ENCODE peak calls at places on chromosomes 6 and 20, in five cellular contexts. T is HAP-1; X is CD4-positive, CD25-positive, alpha-beta regulatory T cell; M is brain microvascular endothelial cell; Z is Panc1. U is an unnamed sample. For H3K36me3, the result is how much of the 10 kb centered on the place peaks cover.

GRCh38 chr6:160737934-160738333 is 35.9 kb downstream of the PLG start:
- DNase-seq in X (no peak), T (no peak), M (no peak), Z (no peak), U (no peak)

GRCh38 chr6:48736486-48737206 is 625.6 kb upstream of the PTCHD4 start:
- DNase-seq in M (peak), Z (no peak), X (no peak), T (no peak), U (peak)

GRCh38 chr20:19269737-19270325 is 57.4 kb downstream of the SLC24A3 start:
- DNase-seq in M (peak), T (no peak), Z (no peak), X (no peak), U (no peak)

GRCh38 chr6:34412643-34413214 is 13.1 kb downstream of the RPS10 start:
- DNase-seq in Z (no peak), M (no peak), X (no peak), T (no peak), U (peak)

GRCh38 chr20:1281279-1282057 is 15.4 kb downstream of the SNPH start:
- DNase-seq in M (no peak), Z (no peak), T (no peak), X (no peak), U (peak)

GRCh38 chr6:108945686-108946158 is 97.5 kb downstream of the ARMC2 start:
- DNase-seq in T (no peak), X (no peak), Z (no peak), M (peak), U (no peak)

GRCh38 chr6:25342784-25343183 is 63.6 kb downstream of the CARMIL1 start:
- DNase-seq in T (peak), X (no peak), M (peak), Z (no peak), U (no peak)

GRCh38 chr20:33796907-33797544 is 14.1 kb upstream of the CHMP4B start:
- DNase-seq in M (no peak), T (no peak), X (no peak), Z (peak), U (no peak)

GRCh38 chr20:2745060-2745910 is 52.7 kb downstream of the EBF4 start:
- DNase-seq in T (no peak), Z (no peak), X (no peak), M (no peak), U (no peak)

GRCh38 chr20:36183155-36183944 is 28.8 kb downstream of the EPB41L1 start:
- DNase-seq in X (no peak), M (no peak), T (no peak), Z (no peak), U (no peak)

GRCh38 chr6:12890171-12890790 is 173.7 kb downstream of the PHACTR1 start:
- DNase-seq in T (peak), M (no peak), Z (no peak), X (no peak), U (no peak)

GRCh38 chr6:5764401-5764955 is 242.2 kb downstream of the NRN1 start:
- DNase-seq in X (no peak), Z (no peak), T (no peak), M (peak), U (no peak)

GRCh38 chr6:105135056-105135455 is 44.8 kb downstream of the POPDC3 start:
- DNase-seq in M (peak), T (peak), Z (peak), X (no peak), U (peak)

GRCh38 chr20:49571553-49571835 is 3.6 kb upstream of the PTGIS start:
- DNase-seq in X (no peak), Z (no peak), T (no peak), M (no peak), U (no peak)

GRCh38 chr6:158596861-158597260 is 37.0 kb downstream of the TMEM181 start:
- DNase-seq in M (no peak), T (no peak), Z (no peak), X (no peak), U (no peak)

GRCh38 chr6:5979650-5980427 is 26.9 kb downstream of the NRN1 start:
- DNase-seq in T (no peak), X (no peak), M (no peak), Z (no peak), U (no peak)

GRCh38 chr20:62164879-62165761 is 17.7 kb upstream of the MTG2 start:
- DNase-seq in T (no peak), M (no peak), X (no peak), Z (no peak), U (no peak)
- H3K36me3 ChIP-seq in T (under half), M (under half), X (under half), Z (under half), U (half or more)

GRCh38 chr6:117483004-117483644 is 650 bp downstream of the DCBLD1 start:
- DNase-seq in X (no peak), M (no peak), Z (no peak), T (peak), U (peak)

GRCh38 chr6:117483645-117484016 is 1.2 kb downstream of the DCBLD1 start:
- DNase-seq in Z (no peak), X (no peak), M (no peak), T (peak), U (no peak)

GRCh38 chr6:117482240-117483003 is at the start of gene DCBLD1:
- DNase-seq in X (peak), M (peak), T (peak), Z (no peak), U (peak)

GRCh38 chr6:117485433-117485832 is 3.0 kb downstream of the DCBLD1 start:
- DNase-seq in X (no peak), Z (no peak), M (no peak), T (no peak), U (no peak)

DNA sequence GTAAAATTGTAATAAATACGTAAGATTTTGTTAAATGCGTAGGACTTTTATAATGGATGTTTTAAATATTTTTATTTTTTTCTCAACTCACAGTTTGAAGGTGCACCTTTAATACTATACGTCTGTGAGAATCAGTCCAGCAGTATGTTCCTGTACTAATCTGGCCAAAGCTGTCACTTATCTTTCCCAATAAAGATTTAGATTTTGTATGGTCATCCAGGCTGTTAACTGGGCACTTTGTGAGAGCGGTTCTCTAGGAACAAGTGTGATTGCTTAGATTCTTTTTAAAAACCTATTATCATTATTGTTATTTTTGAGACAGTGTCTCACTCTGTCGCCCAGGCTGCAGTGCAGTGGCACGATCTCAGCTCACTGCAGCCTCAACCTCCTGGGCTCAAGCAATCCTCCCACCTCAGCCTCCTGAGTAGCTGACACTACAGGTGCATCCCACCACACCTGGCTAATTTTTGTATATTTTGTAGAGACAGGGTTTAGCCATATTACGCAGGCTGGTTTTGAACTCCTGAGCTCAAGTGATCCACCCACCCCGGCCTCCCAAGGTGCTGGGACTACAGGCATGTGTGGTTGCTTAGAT is 1.7 kb downstream of the DCBLD1 start:
- DNase-seq in Z (no peak), X (no peak), T (no peak), M (no peak), U (no peak)
- H3K4me3 ChIP-seq in Z (peak), X (no peak), T (peak), M (peak), U (peak)

DNA sequence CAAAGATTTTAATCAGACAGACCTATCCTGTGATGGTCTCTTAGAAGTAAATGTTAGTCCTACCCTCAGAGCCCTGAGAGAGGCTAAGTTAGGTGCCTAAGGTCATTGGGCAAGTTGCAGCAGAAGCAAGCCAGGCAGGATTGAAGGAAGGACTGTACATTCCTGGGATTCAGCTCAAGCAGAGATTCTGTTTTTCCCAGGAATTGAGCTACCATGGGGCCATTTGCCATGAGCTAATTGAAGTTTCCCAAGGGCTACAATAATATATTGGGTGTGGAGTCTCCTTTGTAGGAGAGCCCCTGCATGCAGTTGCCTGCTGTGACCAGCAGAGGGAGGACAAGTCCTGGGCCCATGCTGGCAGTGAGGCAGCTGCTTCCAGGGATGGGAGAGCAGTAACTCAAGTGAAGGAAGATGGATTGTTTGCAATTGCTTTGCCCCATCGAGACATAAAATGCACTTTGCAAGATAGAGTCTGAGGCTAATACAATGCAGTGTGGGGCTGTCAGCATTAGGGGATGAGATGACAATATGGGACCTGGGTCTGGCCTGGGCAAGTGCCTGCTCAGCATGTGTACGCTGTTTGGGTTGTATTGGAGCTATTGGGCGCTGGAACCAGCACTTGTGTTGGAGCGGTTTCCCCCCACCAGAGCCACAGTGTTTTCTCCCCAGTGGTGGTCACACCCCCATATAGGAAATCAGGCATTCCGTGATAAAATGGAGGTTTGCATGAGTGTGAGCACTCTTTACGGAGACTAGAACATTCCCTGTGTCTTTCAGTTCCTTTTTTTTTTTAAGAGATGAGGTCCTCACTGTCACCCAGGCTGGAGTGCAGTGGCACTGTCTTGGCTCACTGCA is 27.9 kb downstream of the DNMT3B start:
- DNase-seq in X (peak), Z (peak), T (peak), M (peak), U (peak)
- H3K36me3 ChIP-seq in X (under half), Z (under half), T (under half), M (under half), U (under half)

GRCh38 chr20:38034108-38034649 is 633 bp downstream of the RPRD1B start:
- DNase-seq in X (no peak), T (no peak), M (no peak), Z (no peak), U (peak)
- H3K4me3 ChIP-seq in X (peak), T (peak), M (peak), Z (peak), U (peak)

GRCh38 chr20:41480054-41480770 is 113.6 kb upstream of the EMILIN3 start:
- DNase-seq in Z (no peak), T (no peak), M (no peak), X (no peak), U (no peak)
- H3K36me3 ChIP-seq in Z (under half), T (under half), M (under half), X (under half), U (under half)

DNA sequence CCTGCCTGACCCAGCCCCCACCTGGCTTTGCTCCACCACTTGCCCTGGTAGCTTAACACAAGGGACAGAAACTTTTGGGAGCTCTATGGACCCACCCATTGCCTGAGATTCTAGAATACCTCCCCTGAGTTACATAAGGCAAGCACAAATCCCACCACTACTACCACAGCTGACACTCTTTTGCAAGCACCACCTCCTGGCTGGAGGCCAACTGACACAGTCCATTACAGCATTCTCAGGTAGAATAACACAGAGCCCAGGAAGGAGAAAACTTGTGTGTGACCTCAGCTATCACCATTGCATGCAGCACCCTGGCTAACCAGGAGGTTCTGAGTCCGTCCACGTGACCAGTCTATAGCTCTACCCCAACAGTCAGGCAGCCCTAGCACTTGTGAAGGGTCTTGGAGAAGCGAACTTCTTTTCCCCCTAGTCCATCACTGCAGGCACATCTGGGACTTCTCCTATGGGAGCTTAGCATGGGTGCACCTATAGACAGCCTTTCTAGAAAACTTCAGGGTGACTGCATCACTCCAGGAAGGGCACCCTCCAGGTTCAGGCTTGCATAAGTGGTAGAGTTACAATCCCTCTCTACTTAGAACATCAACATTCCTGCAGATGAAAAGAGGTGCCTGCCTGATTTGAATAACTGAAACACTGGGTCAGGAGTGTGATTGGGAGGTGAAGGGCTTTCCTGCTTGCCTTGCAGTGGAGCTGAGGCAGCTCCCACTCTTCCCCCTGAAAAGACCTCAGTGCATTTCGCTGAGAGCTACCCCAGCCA is 30.1 kb downstream of the CITED2 start:
- DNase-seq in M (no peak), Z (no peak), X (no peak), T (no peak), U (no peak)
- H3K4me3 ChIP-seq in M (no peak), Z (no peak), X (no peak), T (no peak), U (no peak)

DNA sequence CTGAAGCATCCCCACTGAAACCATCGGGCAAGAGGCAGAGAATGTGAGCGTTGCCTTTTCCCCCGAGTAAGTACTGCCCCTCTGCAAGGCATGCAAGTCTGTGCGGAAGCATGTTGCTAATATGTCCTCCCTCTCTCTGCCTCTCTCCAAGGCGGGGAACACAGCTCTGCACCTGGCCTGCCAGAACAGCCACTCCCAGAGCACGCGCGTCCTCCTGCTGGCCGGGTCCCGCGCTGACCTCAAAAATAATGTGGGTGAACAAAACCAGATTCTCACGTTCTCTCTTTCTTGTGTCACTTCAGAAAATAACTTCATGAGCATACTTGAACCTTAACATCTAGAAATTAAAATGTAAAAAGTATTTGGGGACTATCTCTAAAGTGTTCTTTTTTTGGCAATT is 26.4 kb downstream of the LYRM2 start:
- DNase-seq in X (no peak), T (no peak), M (no peak), Z (no peak), U (no peak)
- H3K36me3 ChIP-seq in X (under half), T (under half), M (under half), Z (under half), U (under half)

DNA sequence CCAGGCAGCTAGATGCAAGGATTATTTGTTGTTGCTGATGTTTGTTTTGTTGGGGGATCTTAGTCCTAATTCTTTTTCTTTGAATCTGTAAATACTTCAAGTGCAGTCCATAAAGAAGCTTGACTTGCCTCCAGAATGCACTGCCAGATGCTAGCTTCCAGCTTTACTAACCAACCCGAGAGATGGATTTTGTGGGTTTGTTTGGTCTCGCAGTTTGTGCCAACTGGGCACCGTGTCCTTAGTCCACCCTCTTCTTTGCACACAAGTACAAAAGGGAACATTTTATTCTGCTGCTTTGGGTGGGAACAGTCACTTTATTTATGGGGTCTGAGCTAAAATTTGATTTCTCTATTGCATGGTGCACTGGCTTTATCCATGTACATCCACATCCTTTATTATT is 212.0 kb downstream of the PLCB1 start:
- DNase-seq in X (no peak), Z (no peak), T (no peak), M (no peak), U (no peak)
- H3K4me3 ChIP-seq in X (no peak), Z (no peak), T (no peak), M (no peak), U (no peak)

GRCh38 chr6:31626952-31627351 is 6.4 kb downstream of the PRRC2A start:
- DNase-seq in Z (no peak), X (no peak), T (no peak), M (no peak), U (no peak)

GRCh38 chr6:31631209-31631608 is 10.7 kb downstream of the PRRC2A start:
- DNase-seq in Z (no peak), T (no peak), X (no peak), M (no peak), U (no peak)

GRCh38 chr6:31630177-31630934 is 9.8 kb downstream of the PRRC2A start:
- DNase-seq in M (no peak), Z (no peak), X (no peak), T (no peak), U (no peak)

GRCh38 chr6:31627690-31628287 is 7.3 kb downstream of the PRRC2A start:
- DNase-seq in T (no peak), X (no peak), Z (no peak), M (no peak), U (no peak)

DNA sequence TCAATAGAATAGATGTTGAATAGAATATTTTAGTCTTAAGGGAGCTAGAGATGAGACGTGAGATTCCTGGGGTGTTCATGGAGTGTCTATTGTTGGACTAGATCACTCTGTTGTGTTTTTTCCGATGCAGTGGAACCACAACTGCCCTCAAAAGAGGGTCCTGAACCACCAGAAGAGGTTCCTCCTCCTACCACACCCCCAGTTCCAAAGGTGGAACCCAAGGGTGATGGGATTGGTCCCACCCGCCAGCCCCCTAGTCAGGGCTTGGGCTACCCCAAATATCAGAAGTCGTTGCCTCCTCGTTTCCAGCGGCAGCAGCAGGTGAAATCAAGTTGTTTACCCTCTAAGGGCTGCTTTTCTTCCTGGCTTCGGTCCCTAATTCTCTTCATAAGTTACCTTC is 8.5 kb downstream of the PRRC2A start:
- DNase-seq in M (no peak), T (no peak), X (no peak), Z (no peak), U (no peak)
- H3K36me3 ChIP-seq in M (half or more), T (half or more), X (half or more), Z (half or more), U (half or more)

U was measured in SJSA1.